ENCODE peak calls at places on chromosomes 3 and 15, in six cellular contexts. Z is pancreas; E is upper lobe of right lung; N is AG04450; Y is astrocyte of the spinal cord; F is activated CD8-positive, alpha-beta T cell treated with anti-CD3 and anti-CD28 coated beads for 36 hours. H is an unnamed sample.

GRCh38 chr15:57797608-57798267 is 91.2 kb downstream of the POLR2M start:
- DNase-seq in Z (no peak), E (no peak), N (no peak), Y (no peak), F (no peak), H (no peak)

GRCh38 chr15:44099671-44100070 is 95.4 kb downstream of the FRMD5 start:
- DNase-seq in Z (no peak), E (no peak), N (no peak), Y (no peak), F (no peak), H (no peak)

GRCh38 chr3:159739166-159739565 is 249.5 kb upstream of the IL12A start:
- DNase-seq in Z (no peak), E (no peak), N (no peak), Y (no peak), F (no peak), H (no peak)

GRCh38 chr15:29805043-29805707 is 17.1 kb downstream of the TJP1 start:
- DNase-seq in Z (peak), E (no peak), N (peak), Y (peak), F (no peak), H (no peak)

GRCh38 chr3:172042136-172042535 is 2.8 kb downstream of the FNDC3B start:
- DNase-seq in Z (no peak), E (no peak), N (no peak), Y (no peak), F (no peak), H (no peak)

GRCh38 chr3:156180077-156180476 is 59.7 kb downstream of the KCNAB1 start:
- DNase-seq in Z (no peak), E (no peak), N (no peak), Y (peak), F (no peak), H (no peak)

GRCh38 chr3:69547457-69548014 is 161.6 kb upstream of the FRMD4B start:
- DNase-seq in Z (no peak), E (no peak), N (no peak), Y (no peak), F (no peak), H (no peak)

GRCh38 chr15:99343836-99344551 is 92.7 kb downstream of the LRRC28 start:
- DNase-seq in Z (no peak), E (no peak), N (no peak), Y (no peak), F (peak), H (peak)

GRCh38 chr3:128807186-128807830 is 72.1 kb upstream of the ACAD9 start:
- DNase-seq in Z (no peak), E (no peak), N (no peak), Y (no peak), F (no peak), H (no peak)

GRCh38 chr15:37101634-37102314 is 1.4 kb upstream of the MEIS2 start:
- DNase-seq in Z (peak), E (peak), N (no peak), Y (peak), F (peak), H (peak)

GRCh38 chr3:101950985-101951733 is 101.8 kb downstream of the NFKBIZ start:
- DNase-seq in Z (no peak), E (no peak), N (no peak), Y (no peak), F (no peak), H (no peak)

GRCh38 chr3:54999801-55000200 is 71.9 kb upstream of the LRTM1 start:
- DNase-seq in Z (no peak), E (no peak), N (no peak), Y (no peak), F (no peak), H (no peak)

GRCh38 chr15:37053070-37053653 is 47.2 kb downstream of the MEIS2 start:
- DNase-seq in Z (no peak), E (no peak), N (no peak), Y (peak), F (no peak), H (no peak)

GRCh38 chr3:129563850-129564535 is 21.0 kb downstream of the H1-8 start:
- DNase-seq in Z (no peak), E (no peak), N (no peak), Y (no peak), F (no peak), H (no peak)

GRCh38 chr15:58361291-58361759 is 70.5 kb upstream of the LIPC start:
- DNase-seq in Z (no peak), E (no peak), N (peak), Y (peak), F (no peak), H (no peak)

GRCh38 chr3:48047841-48048456 is 31.7 kb upstream of the MAP4 start:
- DNase-seq in Z (no peak), E (no peak), N (no peak), Y (no peak), F (no peak), H (no peak)

GRCh38 chr3:186021673-186022362 is 84.0 kb upstream of the TRA2B start:
- DNase-seq in Z (no peak), E (no peak), N (peak), Y (peak), F (no peak), H (no peak)

GRCh38 chr3:52527732-52528595 is 5.7 kb downstream of the NT5DC2 start:
- DNase-seq in Z (no peak), E (peak), N (no peak), Y (no peak), F (no peak), H (no peak)

GRCh38 chr15:27993544-27993943 is 105.6 kb downstream of the OCA2 start:
- DNase-seq in Z (no peak), E (no peak), N (no peak), Y (no peak), F (no peak), H (no peak)

GRCh38 chr3:101725192-101725889 is 927 bp downstream of the CEP97 start:
- DNase-seq in Z (no peak), E (no peak), N (no peak), Y (peak), F (peak), H (no peak)

GRCh38 chr15:28132524-28133275 is 33.6 kb upstream of the OCA2 start:
- DNase-seq in Z (no peak), E (no peak), N (no peak), Y (no peak), F (no peak), H (no peak)

GRCh38 chr3:190038050-190038631 is 82.6 kb downstream of the P3H2 start:
- DNase-seq in Z (no peak), E (peak), N (peak), Y (peak), F (no peak), H (no peak)

GRCh38 chr15:50907866-50908208 is 646 bp upstream of the AP4E1 start:
- DNase-seq in Z (no peak), E (no peak), N (no peak), Y (peak), F (peak), H (peak)

GRCh38 chr3:13213490-13213889 is 140.3 kb upstream of the IQSEC1 start:
- DNase-seq in Z (no peak), E (no peak), N (no peak), Y (no peak), F (no peak), H (no peak)

GRCh38 chr3:52600258-52600657 is 63.9 kb downstream of the UQCC5 start:
- DNase-seq in Z (no peak), E (no peak), N (no peak), Y (no peak), F (no peak), H (no peak)

GRCh38 chr3:56347219-56347871 is 120.9 kb downstream of the ERC2 start:
- DNase-seq in Z (peak), E (peak), N (no peak), Y (no peak), F (peak), H (peak)
- TF ChIP-seq CTCF in Z (peak), E (peak), N (no peak), Y (peak), F (peak), H (peak)

GRCh38 chr15:74240897-74241614 is 4.9 kb downstream of the CCDC33 start:
- DNase-seq in Z (no peak), E (no peak), N (no peak), Y (no peak), F (no peak), H (no peak)

GRCh38 chr15:74243431-74243830 is 7.3 kb downstream of the CCDC33 start:
- DNase-seq in Z (no peak), E (no peak), N (no peak), Y (no peak), F (no peak), H (no peak)

GRCh38 chr15:74242296-74242929 is 6.3 kb downstream of the CCDC33 start:
- DNase-seq in Z (peak), E (no peak), N (no peak), Y (peak), F (no peak), H (no peak)

GRCh38 chr15:74238984-74239645 is 3.0 kb downstream of the CCDC33 start:
- DNase-seq in Z (no peak), E (no peak), N (no peak), Y (no peak), F (no peak), H (no peak)

DNA sequence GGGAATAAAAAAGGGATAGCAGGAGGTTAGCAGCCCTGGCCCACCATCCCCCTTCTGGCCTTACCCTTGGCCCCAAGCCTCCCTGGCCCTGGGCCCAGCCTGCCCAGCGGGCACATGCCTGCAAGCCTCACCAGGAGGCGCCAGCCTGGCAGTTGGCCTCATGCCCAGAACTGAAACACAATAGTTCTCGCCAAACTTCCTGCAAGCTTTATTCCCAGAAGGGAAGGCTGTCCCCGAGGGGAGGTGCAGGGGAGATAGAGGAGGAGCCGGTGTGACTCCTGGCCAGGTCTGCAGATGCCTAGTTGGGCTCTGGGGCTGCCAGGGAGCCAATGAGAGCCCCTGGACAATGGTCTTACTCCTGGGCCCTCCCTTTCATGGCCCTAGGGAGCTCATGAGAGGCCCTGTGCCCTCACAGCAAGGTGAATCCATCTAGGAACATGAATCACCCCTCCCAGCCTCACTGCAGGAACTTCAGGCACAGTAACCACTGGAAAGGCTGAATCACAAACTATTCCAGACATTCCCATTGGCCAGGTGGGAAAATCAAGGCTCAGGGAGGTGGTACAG is 4.0 kb downstream of the CCDC33 start:
- DNase-seq in Z (peak), E (peak), N (no peak), Y (peak), F (no peak), H (no peak)
- TF ChIP-seq CTCF in Z (peak), E (peak), N (peak), Y (peak), F (no peak), H (no peak)

GRCh38 chr3:71510485-71510884 is 73.0 kb downstream of the FOXP1 start:
- DNase-seq in Z (no peak), E (no peak), N (no peak), Y (peak), F (no peak), H (no peak)
- TF ChIP-seq CTCF in Z (no peak), E (no peak), N (peak), Y (peak), F (no peak), H (no peak)

GRCh38 chr3:146380052-146380451 is 89.3 kb downstream of the PLSCR2 start:
- DNase-seq in Z (no peak), E (no peak), N (no peak), Y (no peak), F (no peak), H (no peak)

GRCh38 chr3:146384786-146385185 is 84.6 kb downstream of the PLSCR2 start:
- DNase-seq in Z (no peak), E (no peak), N (no peak), Y (no peak), F (no peak), H (no peak)

GRCh38 chr3:146387566-146387965 is 81.8 kb downstream of the PLSCR2 start:
- DNase-seq in Z (no peak), E (no peak), N (no peak), Y (no peak), F (no peak), H (no peak)

GRCh38 chr3:146382386-146382785 is 87.0 kb downstream of the PLSCR2 start:
- DNase-seq in Z (no peak), E (no peak), N (no peak), Y (peak), F (peak), H (no peak)
- TF ChIP-seq CTCF in Z (no peak), E (no peak), N (peak), Y (peak), F (no peak), H (no peak)

DNA sequence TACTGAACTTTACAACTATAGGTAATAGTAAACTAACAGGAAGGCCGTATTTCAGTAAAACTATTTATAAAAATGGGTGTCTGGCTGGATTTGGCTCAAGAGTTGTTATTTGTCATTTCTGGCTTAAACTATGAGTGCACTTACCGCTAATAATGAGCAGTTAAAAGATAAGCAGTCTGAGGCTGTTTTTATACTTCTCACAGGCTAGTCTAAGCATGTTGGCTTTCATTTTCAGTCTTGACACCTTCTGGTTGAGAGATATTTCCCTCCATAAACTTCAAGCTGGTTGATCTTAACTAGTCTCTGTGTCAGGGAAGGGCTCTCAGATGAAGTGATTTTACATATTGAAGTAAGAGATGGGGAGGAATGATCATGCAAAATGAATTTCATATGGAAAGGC is 96.1 kb downstream of the RSRC1 start:
- DNase-seq in Z (no peak), E (no peak), N (no peak), Y (no peak), F (no peak), H (no peak)
- TF ChIP-seq CTCF in Z (no peak), E (no peak), N (no peak), Y (no peak), F (no peak), H (no peak)

GRCh38 chr3:133910422-133910821 is 14.7 kb upstream of the RAB6B start:
- DNase-seq in Z (no peak), E (no peak), N (no peak), Y (no peak), F (no peak), H (no peak)
- TF ChIP-seq CTCF in Z (no peak), E (no peak), N (peak), Y (peak), F (no peak), H (no peak)

H was measured in GM13976.